ENCODE peak calls at places on chromosome 12, in ten cellular contexts. One of them, this sample, is unnamed.

GRCh38 chr12:3135522-3136461 is 58.6 kb downstream of the TSPAN9 start:
- DNase-seq in hepatocyte: peak; percentile 80
- DNase-seq in HTR-8/SVneo: peak; percentile 95
- DNase-seq in cardiac muscle cell: peak; percentile 81
- DNase-seq in NCI-H1417 treated with DMSO at 0.1 percent for 48 hours: peak; percentile 57
- DNase-seq in iPS-NIHi11: peak; percentile 91
- DNase-seq in stimulated activated CD4-positive, alpha-beta T cell treated with anti-CD3 and anti-CD28 coated beads, Interleukin-15, amount 100 ng/mL, for 24 hours: peak; percentile 38
- DNase-seq in AG10803: peak; percentile 77
- DNase-seq in fibroblast of mammary gland: peak; percentile 83
- DNase-seq in RPMI7951: peak; percentile 73
- DNase-seq in this sample: peak; percentile 82

GRCh38 chr12:32367381-32367780 is 32.0 kb upstream of the FGD4 start:
- DNase-seq in hepatocyte: peak; percentile 17
- DNase-seq in HTR-8/SVneo: no peak
- DNase-seq in cardiac muscle cell: peak; percentile 20
- DNase-seq in NCI-H1417 treated with DMSO at 0.1 percent for 48 hours: peak; percentile 70
- DNase-seq in iPS-NIHi11: no peak
- DNase-seq in stimulated activated CD4-positive, alpha-beta T cell treated with anti-CD3 and anti-CD28 coated beads, Interleukin-15, amount 100 ng/mL, for 24 hours: no peak
- DNase-seq in AG10803: no peak
- DNase-seq in fibroblast of mammary gland: no peak
- DNase-seq in RPMI7951: no peak
- DNase-seq in this sample: no peak

GRCh38 chr12:124411291-124411878 is 116.5 kb downstream of the RFLNA start:
- DNase-seq in hepatocyte: peak; percentile 72
- DNase-seq in HTR-8/SVneo: peak; percentile 78
- DNase-seq in cardiac muscle cell: no peak
- DNase-seq in NCI-H1417 treated with DMSO at 0.1 percent for 48 hours: no peak
- DNase-seq in iPS-NIHi11: no peak
- DNase-seq in stimulated activated CD4-positive, alpha-beta T cell treated with anti-CD3 and anti-CD28 coated beads, Interleukin-15, amount 100 ng/mL, for 24 hours: no peak
- DNase-seq in AG10803: peak; percentile 96
- DNase-seq in fibroblast of mammary gland: peak; percentile 96
- DNase-seq in RPMI7951: peak; percentile 92
- DNase-seq in this sample: peak; percentile 98

GRCh38 chr12:29794869-29795268 is 11.1 kb upstream of the TMTC1 start:
- DNase-seq in hepatocyte: no peak
- DNase-seq in HTR-8/SVneo: no peak
- DNase-seq in cardiac muscle cell: no peak
- DNase-seq in NCI-H1417 treated with DMSO at 0.1 percent for 48 hours: no peak
- DNase-seq in iPS-NIHi11: no peak
- DNase-seq in stimulated activated CD4-positive, alpha-beta T cell treated with anti-CD3 and anti-CD28 coated beads, Interleukin-15, amount 100 ng/mL, for 24 hours: no peak
- DNase-seq in AG10803: no peak
- DNase-seq in fibroblast of mammary gland: no peak
- DNase-seq in RPMI7951: no peak
- DNase-seq in this sample: no peak

GRCh38 chr12:103505371-103506236 is 9.8 kb upstream of the C12orf42 start:
- DNase-seq in hepatocyte: no peak
- DNase-seq in HTR-8/SVneo: no peak
- DNase-seq in cardiac muscle cell: no peak
- DNase-seq in NCI-H1417 treated with DMSO at 0.1 percent for 48 hours: no peak
- DNase-seq in iPS-NIHi11: no peak
- DNase-seq in stimulated activated CD4-positive, alpha-beta T cell treated with anti-CD3 and anti-CD28 coated beads, Interleukin-15, amount 100 ng/mL, for 24 hours: peak; percentile 80
- DNase-seq in AG10803: no peak
- DNase-seq in fibroblast of mammary gland: no peak
- DNase-seq in RPMI7951: no peak
- DNase-seq in this sample: no peak

GRCh38 chr12:71216725-71217579 is 59.2 kb upstream of the TSPAN8 start:
- DNase-seq in hepatocyte: peak; percentile 41
- DNase-seq in HTR-8/SVneo: peak; percentile 15
- DNase-seq in cardiac muscle cell: peak; percentile 46
- DNase-seq in NCI-H1417 treated with DMSO at 0.1 percent for 48 hours: peak; percentile 64
- DNase-seq in iPS-NIHi11: peak; percentile 38
- DNase-seq in stimulated activated CD4-positive, alpha-beta T cell treated with anti-CD3 and anti-CD28 coated beads, Interleukin-15, amount 100 ng/mL, for 24 hours: no peak
- DNase-seq in AG10803: peak; percentile 15
- DNase-seq in fibroblast of mammary gland: peak; percentile 43
- DNase-seq in RPMI7951: peak; percentile 1
- DNase-seq in this sample: peak; percentile 11

GRCh38 chr12:23950011-23950774 is 723 bp upstream of the SOX5 start:
- DNase-seq in hepatocyte: peak; percentile 10
- DNase-seq in HTR-8/SVneo: no peak
- DNase-seq in cardiac muscle cell: peak; percentile 36
- DNase-seq in NCI-H1417 treated with DMSO at 0.1 percent for 48 hours: no peak
- DNase-seq in iPS-NIHi11: peak; percentile 19
- DNase-seq in stimulated activated CD4-positive, alpha-beta T cell treated with anti-CD3 and anti-CD28 coated beads, Interleukin-15, amount 100 ng/mL, for 24 hours: no peak
- DNase-seq in AG10803: peak; percentile 0
- DNase-seq in fibroblast of mammary gland: peak; percentile 19
- DNase-seq in RPMI7951: no peak
- DNase-seq in this sample: no peak

GRCh38 chr12:91620949-91621348 is 438.3 kb upstream of the DCN start:
- DNase-seq in hepatocyte: peak; percentile 15
- DNase-seq in HTR-8/SVneo: no peak
- DNase-seq in cardiac muscle cell: peak; percentile 24
- DNase-seq in NCI-H1417 treated with DMSO at 0.1 percent for 48 hours: no peak
- DNase-seq in iPS-NIHi11: no peak
- DNase-seq in stimulated activated CD4-positive, alpha-beta T cell treated with anti-CD3 and anti-CD28 coated beads, Interleukin-15, amount 100 ng/mL, for 24 hours: no peak
- DNase-seq in AG10803: no peak
- DNase-seq in fibroblast of mammary gland: no peak
- DNase-seq in RPMI7951: no peak
- DNase-seq in this sample: peak; percentile 9

GRCh38 chr12:53748072-53748840 is 3.5 kb downstream of the CISTR start:
- DNase-seq in hepatocyte: no peak
- DNase-seq in HTR-8/SVneo: no peak
- DNase-seq in cardiac muscle cell: no peak
- DNase-seq in NCI-H1417 treated with DMSO at 0.1 percent for 48 hours: no peak
- DNase-seq in iPS-NIHi11: no peak
- DNase-seq in stimulated activated CD4-positive, alpha-beta T cell treated with anti-CD3 and anti-CD28 coated beads, Interleukin-15, amount 100 ng/mL, for 24 hours: no peak
- DNase-seq in AG10803: no peak
- DNase-seq in fibroblast of mammary gland: no peak
- DNase-seq in RPMI7951: no peak
- DNase-seq in this sample: no peak

GRCh38 chr12:111401167-111401605 is 4.5 kb upstream of the SH2B3 start:
- DNase-seq in hepatocyte: no peak
- DNase-seq in HTR-8/SVneo: no peak
- DNase-seq in cardiac muscle cell: no peak
- DNase-seq in NCI-H1417 treated with DMSO at 0.1 percent for 48 hours: no peak
- DNase-seq in iPS-NIHi11: no peak
- DNase-seq in stimulated activated CD4-positive, alpha-beta T cell treated with anti-CD3 and anti-CD28 coated beads, Interleukin-15, amount 100 ng/mL, for 24 hours: no peak
- DNase-seq in AG10803: no peak
- DNase-seq in fibroblast of mammary gland: no peak
- DNase-seq in RPMI7951: no peak
- DNase-seq in this sample: no peak

GRCh38 chr12:121839993-121840761 is 18.5 kb downstream of the HPD start:
- DNase-seq in hepatocyte: no peak
- DNase-seq in HTR-8/SVneo: no peak
- DNase-seq in cardiac muscle cell: no peak
- DNase-seq in NCI-H1417 treated with DMSO at 0.1 percent for 48 hours: no peak
- DNase-seq in iPS-NIHi11: no peak
- DNase-seq in stimulated activated CD4-positive, alpha-beta T cell treated with anti-CD3 and anti-CD28 coated beads, Interleukin-15, amount 100 ng/mL, for 24 hours: no peak
- DNase-seq in AG10803: no peak
- DNase-seq in fibroblast of mammary gland: no peak
- DNase-seq in RPMI7951: no peak
- DNase-seq in this sample: no peak

GRCh38 chr12:32110942-32111341 is 4.3 kb downstream of the BICD1 start:
- DNase-seq in hepatocyte: no peak
- DNase-seq in HTR-8/SVneo: no peak
- DNase-seq in cardiac muscle cell: no peak
- DNase-seq in NCI-H1417 treated with DMSO at 0.1 percent for 48 hours: no peak
- DNase-seq in iPS-NIHi11: no peak
- DNase-seq in stimulated activated CD4-positive, alpha-beta T cell treated with anti-CD3 and anti-CD28 coated beads, Interleukin-15, amount 100 ng/mL, for 24 hours: no peak
- DNase-seq in AG10803: peak; percentile 29
- DNase-seq in fibroblast of mammary gland: no peak
- DNase-seq in RPMI7951: no peak
- DNase-seq in this sample: peak; percentile 51

GRCh38 chr12:68900241-68900640 is 32.7 kb downstream of the CPM start:
- DNase-seq in hepatocyte: no peak
- DNase-seq in HTR-8/SVneo: no peak
- DNase-seq in cardiac muscle cell: no peak
- DNase-seq in NCI-H1417 treated with DMSO at 0.1 percent for 48 hours: no peak
- DNase-seq in iPS-NIHi11: no peak
- DNase-seq in stimulated activated CD4-positive, alpha-beta T cell treated with anti-CD3 and anti-CD28 coated beads, Interleukin-15, amount 100 ng/mL, for 24 hours: no peak
- DNase-seq in AG10803: no peak
- DNase-seq in fibroblast of mammary gland: no peak
- DNase-seq in RPMI7951: no peak
- DNase-seq in this sample: no peak

GRCh38 chr12:107788281-107788680 is 13.8 kb downstream of the ASCL4 start:
- DNase-seq in hepatocyte: no peak
- DNase-seq in HTR-8/SVneo: no peak
- DNase-seq in cardiac muscle cell: no peak
- DNase-seq in NCI-H1417 treated with DMSO at 0.1 percent for 48 hours: no peak
- DNase-seq in iPS-NIHi11: no peak
- DNase-seq in stimulated activated CD4-positive, alpha-beta T cell treated with anti-CD3 and anti-CD28 coated beads, Interleukin-15, amount 100 ng/mL, for 24 hours: no peak
- DNase-seq in AG10803: no peak
- DNase-seq in fibroblast of mammary gland: no peak
- DNase-seq in RPMI7951: no peak
- DNase-seq in this sample: no peak

GRCh38 chr12:65200007-65200665 is 30.8 kb downstream of the LEMD3 start:
- DNase-seq in hepatocyte: no peak
- DNase-seq in HTR-8/SVneo: no peak
- DNase-seq in cardiac muscle cell: no peak
- DNase-seq in NCI-H1417 treated with DMSO at 0.1 percent for 48 hours: no peak
- DNase-seq in iPS-NIHi11: no peak
- DNase-seq in stimulated activated CD4-positive, alpha-beta T cell treated with anti-CD3 and anti-CD28 coated beads, Interleukin-15, amount 100 ng/mL, for 24 hours: no peak
- DNase-seq in AG10803: no peak
- DNase-seq in fibroblast of mammary gland: peak; percentile 22
- DNase-seq in RPMI7951: no peak
- DNase-seq in this sample: peak; percentile 19

GRCh38 chr12:48296586-48297396 is 53.9 kb downstream of the ZNF641 start:
- DNase-seq in hepatocyte: peak; percentile 92
- DNase-seq in HTR-8/SVneo: peak; percentile 19
- DNase-seq in cardiac muscle cell: peak; percentile 83
- DNase-seq in NCI-H1417 treated with DMSO at 0.1 percent for 48 hours: no peak
- DNase-seq in iPS-NIHi11: peak; percentile 62
- DNase-seq in stimulated activated CD4-positive, alpha-beta T cell treated with anti-CD3 and anti-CD28 coated beads, Interleukin-15, amount 100 ng/mL, for 24 hours: peak; percentile 72
- DNase-seq in AG10803: peak; percentile 55
- DNase-seq in fibroblast of mammary gland: peak; percentile 80
- DNase-seq in RPMI7951: peak; percentile 47
- DNase-seq in this sample: peak; percentile 70

GRCh38 chr12:57590892-57591566 is at the start of gene PIP4K2C:
- DNase-seq in hepatocyte: peak; percentile 95
- DNase-seq in HTR-8/SVneo: peak; percentile 92
- DNase-seq in cardiac muscle cell: peak; percentile 87
- DNase-seq in NCI-H1417 treated with DMSO at 0.1 percent for 48 hours: no peak
- DNase-seq in iPS-NIHi11: peak; percentile 99
- DNase-seq in stimulated activated CD4-positive, alpha-beta T cell treated with anti-CD3 and anti-CD28 coated beads, Interleukin-15, amount 100 ng/mL, for 24 hours: peak; percentile 88
- DNase-seq in AG10803: peak; percentile 29
- DNase-seq in fibroblast of mammary gland: peak; percentile 15
- DNase-seq in RPMI7951: peak; percentile 48
- DNase-seq in this sample: peak; percentile 67

GRCh38 chr12:18246057-18246456 is 15.3 kb upstream of the PIK3C2G start:
- DNase-seq in hepatocyte: no peak
- DNase-seq in HTR-8/SVneo: no peak
- DNase-seq in cardiac muscle cell: no peak
- DNase-seq in NCI-H1417 treated with DMSO at 0.1 percent for 48 hours: no peak
- DNase-seq in iPS-NIHi11: no peak
- DNase-seq in stimulated activated CD4-positive, alpha-beta T cell treated with anti-CD3 and anti-CD28 coated beads, Interleukin-15, amount 100 ng/mL, for 24 hours: no peak
- DNase-seq in AG10803: no peak
- DNase-seq in fibroblast of mammary gland: no peak
- DNase-seq in RPMI7951: peak; percentile 4
- DNase-seq in this sample: no peak

This sample was measured in EH.